ENCODE peak calls at places on chromosome 12, in ten cellular contexts. U is neural progenitor cell, A is heart right ventricle, Y is ascending aorta, T is choroid plexus epithelial cell, S is lung, H is astrocyte of the cerebellum, L is cardiac fibroblast, X is psoas muscle, C is AG09309. M is an unnamed sample.

GRCh38 chr12:52360663-52361271 is 6.5 kb downstream of the KRT85 start:
- DNase-seq in L (no peak), S (no peak), T (no peak), U (no peak), Y (peak), A (no peak), X (no peak), C (no peak), H (no peak), M (no peak)

GRCh38 chr12:117662620-117663395 is 301.4 kb upstream of the NOS1 start:
- DNase-seq in A (no peak), C (no peak), T (no peak), L (no peak), H (no peak), S (no peak), Y (no peak), X (no peak), U (no peak), M (no peak)

GRCh38 chr12:14567311-14568195 is at the start of gene PLBD1:
- DNase-seq in C (no peak), U (peak), Y (peak), S (peak), L (peak), H (no peak), A (peak), X (peak), T (peak), M (no peak)

GRCh38 chr12:114003286-114003685 is 37.2 kb upstream of the RBM19 start:
- DNase-seq in X (no peak), U (no peak), L (no peak), Y (no peak), T (no peak), S (no peak), H (no peak), A (no peak), C (no peak), M (no peak)

GRCh38 chr12:127629066-127629820 is 637.7 kb upstream of the TMEM132C start:
- DNase-seq in S (no peak), Y (no peak), X (no peak), U (no peak), A (no peak), H (no peak), L (no peak), C (no peak), T (no peak), M (peak)

GRCh38 chr12:89537389-89537788 is 11.5 kb upstream of the POC1B start:
- DNase-seq in X (no peak), S (no peak), C (no peak), H (no peak), U (no peak), L (no peak), Y (no peak), T (no peak), A (no peak), M (no peak)

GRCh38 chr12:91887957-91888356 is 257.7 kb downstream of the BTG1 start:
- DNase-seq in S (no peak), X (no peak), C (no peak), U (no peak), T (no peak), L (no peak), A (no peak), Y (no peak), H (no peak), M (no peak)

GRCh38 chr12:52686063-52686462 is 5.9 kb upstream of the KRT1 start:
- DNase-seq in X (no peak), H (no peak), Y (no peak), U (no peak), L (no peak), C (no peak), S (no peak), T (no peak), A (no peak), M (no peak)

GRCh38 chr12:79055926-79056674 is 191.5 kb downstream of the SYT1 start:
- DNase-seq in C (peak), H (no peak), X (no peak), A (no peak), U (no peak), L (peak), Y (no peak), T (peak), S (no peak), M (peak)

GRCh38 chr12:93223440-93224426 is 154.0 kb upstream of the NUDT4 start:
- DNase-seq in C (no peak), T (peak), Y (peak), A (no peak), U (no peak), S (no peak), L (peak), X (no peak), H (no peak), M (no peak)

GRCh38 chr12:59040651-59041050 is 120.3 kb upstream of the LRIG3 start:
- DNase-seq in X (no peak), S (no peak), H (peak), A (no peak), L (peak), U (peak), T (peak), Y (no peak), C (peak), M (peak)
- H3K4me3 ChIP-seq in X (no peak), S (no peak), H (no peak), A (no peak), L (no peak), U (no peak), T (no peak), Y (peak), C (no peak), M (no peak)

GRCh38 chr12:49089831-49090773 is 4.5 kb downstream of the DHH start:
- DNase-seq in T (peak), C (no peak), H (no peak), Y (peak), X (peak), A (no peak), S (no peak), L (peak), U (peak), M (no peak)
- H3K4me3 ChIP-seq in T (peak), C (peak), H (peak), Y (peak), X (peak), A (peak), S (no peak), L (peak), U (peak), M (peak)

GRCh38 chr12:28626504-28626903 is 436.2 kb downstream of the CCDC91 start:
- DNase-seq in L (no peak), T (no peak), A (no peak), S (no peak), C (no peak), U (no peak), X (no peak), H (no peak), Y (no peak), M (no peak)
- H3K4me3 ChIP-seq in L (no peak), T (no peak), A (no peak), S (no peak), C (no peak), U (no peak), X (no peak), H (no peak), Y (no peak), M (no peak)

GRCh38 chr12:32047357-32047828 is 59.3 kb upstream of the BICD1 start:
- DNase-seq in C (no peak), S (no peak), U (no peak), A (no peak), X (no peak), H (no peak), L (no peak), T (no peak), Y (no peak), M (no peak)
- H3K4me3 ChIP-seq in C (no peak), S (no peak), U (no peak), A (no peak), X (no peak), H (no peak), L (no peak), T (no peak), Y (no peak), M (no peak)

GRCh38 chr12:71075743-71076142 is 82.1 kb downstream of the TSPAN8 start:
- DNase-seq in S (no peak), A (no peak), X (no peak), C (no peak), H (no peak), Y (no peak), T (no peak), U (no peak), L (no peak), M (no peak)
- H3K4me3 ChIP-seq in S (no peak), A (no peak), X (no peak), C (no peak), H (no peak), Y (no peak), T (no peak), U (no peak), L (no peak), M (no peak)

DNA sequence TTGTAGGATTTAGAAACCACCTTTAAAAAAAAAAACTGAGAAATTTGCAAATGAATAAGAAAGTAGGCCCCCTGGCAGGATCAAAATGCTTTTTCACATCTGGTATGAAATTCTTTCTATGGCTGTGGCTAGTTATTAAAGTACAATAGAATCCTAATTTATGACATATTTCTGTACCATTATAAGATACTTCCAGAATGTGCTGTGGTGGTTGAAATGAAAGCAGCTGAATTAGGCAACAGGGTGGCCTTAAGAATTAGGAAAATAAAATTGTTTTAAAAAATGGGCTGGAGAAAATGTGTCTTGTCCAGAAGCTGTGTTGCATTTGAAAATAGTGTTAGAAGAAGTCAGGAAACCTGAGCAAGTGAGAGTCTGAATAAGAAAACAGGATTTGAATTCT is 85.9 kb upstream of the PDE3A start:
- DNase-seq in C (no peak), H (peak), L (peak), X (no peak), T (peak), A (no peak), U (no peak), S (no peak), Y (no peak), M (no peak)
- H3K4me3 ChIP-seq in C (no peak), H (no peak), L (no peak), X (no peak), T (no peak), A (no peak), U (no peak), S (no peak), Y (peak), M (no peak)

DNA sequence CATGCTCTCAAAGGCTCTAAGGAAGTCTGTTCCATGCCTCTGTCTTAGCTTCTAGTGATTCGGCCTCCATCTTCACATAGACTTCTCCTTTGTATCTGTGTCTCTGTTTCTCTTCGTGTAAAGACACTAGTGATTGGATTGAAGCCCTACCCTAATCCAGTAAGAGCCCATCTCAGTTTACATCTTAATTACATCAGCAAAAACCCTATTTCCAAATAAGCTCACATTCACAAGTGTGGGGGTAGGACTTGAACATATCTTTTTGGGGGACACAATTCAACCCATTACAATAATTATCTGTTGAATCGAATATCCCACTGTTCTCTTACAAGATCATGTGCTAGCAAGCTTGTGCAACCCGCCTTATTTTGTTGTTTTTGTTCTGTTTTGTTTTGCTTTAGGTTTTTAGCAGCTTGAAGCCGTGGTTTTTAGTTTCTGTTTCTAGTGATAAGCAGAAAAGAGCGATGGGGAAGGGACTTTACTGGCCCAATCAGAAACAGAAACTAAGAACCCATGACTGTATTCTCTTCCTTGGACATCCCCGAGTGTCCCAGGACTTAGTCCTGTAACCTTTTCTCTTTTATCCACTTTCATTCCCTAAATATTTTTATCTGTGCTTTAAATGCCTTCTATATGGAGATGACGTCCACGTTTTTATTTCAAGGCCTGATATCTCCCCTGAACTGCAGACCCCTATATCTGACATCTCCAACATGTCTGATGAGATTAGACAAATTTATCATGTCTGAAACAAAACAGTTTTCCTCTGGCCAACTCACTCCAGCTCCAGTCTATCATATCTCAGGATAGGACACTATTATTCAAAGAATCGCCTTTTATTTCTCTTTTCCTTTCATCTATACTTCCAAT is 353.0 kb downstream of the CCDC91 start:
- DNase-seq in S (no peak), X (no peak), A (no peak), T (peak), L (peak), H (no peak), Y (no peak), U (no peak), C (no peak), M (no peak)
- H3K4me3 ChIP-seq in S (no peak), X (no peak), A (no peak), T (no peak), L (no peak), H (no peak), Y (no peak), U (no peak), C (no peak), M (no peak)

GRCh38 chr12:124869011-124869665 is 5.5 kb upstream of the SCARB1 start:
- DNase-seq in H (no peak), A (no peak), T (peak), X (no peak), L (no peak), Y (no peak), U (peak), C (no peak), S (no peak), M (no peak)
- H3K4me3 ChIP-seq in H (no peak), A (no peak), T (no peak), X (no peak), L (no peak), Y (no peak), U (no peak), C (no peak), S (no peak), M (no peak)

GRCh38 chr12:23029185-23029584 is 404.2 kb downstream of the ETNK1 start:
- DNase-seq in U (no peak), H (no peak), T (no peak), X (no peak), S (no peak), C (no peak), L (no peak), Y (no peak), A (no peak), M (no peak)
- H3K4me3 ChIP-seq in U (no peak), H (no peak), T (no peak), X (no peak), S (no peak), C (no peak), L (no peak), Y (no peak), A (no peak), M (no peak)

DNA sequence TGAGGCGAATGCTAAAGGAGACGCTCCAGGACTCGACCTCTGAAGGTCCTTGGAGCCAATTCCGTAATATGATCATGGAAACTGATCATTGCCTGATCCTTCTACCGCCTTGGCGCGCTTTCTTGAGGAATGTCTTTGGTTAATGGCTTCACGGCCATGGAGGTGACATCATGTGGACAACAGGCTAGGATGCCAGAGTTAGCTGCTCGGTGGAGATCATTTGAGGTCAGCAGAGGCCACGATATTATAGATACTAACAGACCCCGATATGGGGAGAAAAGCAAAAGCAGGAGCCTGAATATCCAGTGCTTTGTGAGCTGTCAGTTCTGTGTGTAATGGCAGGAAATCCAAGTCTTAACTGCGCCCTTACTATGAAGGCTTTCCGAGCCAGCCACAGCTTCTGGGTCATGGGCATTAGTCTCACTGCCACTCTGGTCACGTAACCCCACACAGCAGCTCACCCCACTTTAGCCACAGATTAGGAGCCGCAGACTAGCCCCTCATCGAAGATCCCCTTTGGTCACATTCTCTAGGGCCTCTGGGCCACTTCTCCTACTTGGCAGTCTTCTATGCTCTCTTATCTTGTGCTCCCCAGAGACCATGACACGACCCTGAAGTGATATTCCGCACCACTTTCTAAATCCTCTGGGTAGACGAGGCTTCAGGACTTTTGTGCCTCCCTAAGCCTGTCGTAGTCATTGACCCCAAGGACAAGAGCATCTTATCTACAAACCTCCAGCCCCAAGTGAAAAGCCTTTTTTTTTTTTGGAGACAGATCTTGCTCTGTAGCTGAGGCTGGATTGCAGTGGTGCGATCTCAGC is 724 bp upstream of the CS start:
- DNase-seq in C (no peak), X (no peak), A (no peak), H (no peak), U (peak), L (no peak), Y (no peak), T (no peak), S (no peak), M (no peak)
- H3K4me3 ChIP-seq in C (peak), X (peak), A (peak), H (peak), U (peak), L (peak), Y (peak), T (peak), S (peak), M (peak)